ENCODE peak calls at places on chromosomes 1 and 21, in six cellular contexts. X is lower lobe of right lung; R is NCI-H69; A is NCI-H2081; F is NAMALWA; V is activated CD4-positive, alpha-beta T cell treated with anti-CD3 and anti-CD28 coated beads for 24 hours. H is an unnamed sample.
A peak's percentile ranks its signal among the peaks of the same experiment; 100 is the strongest.

GRCh38 chr1:75632350-75632949 is 21.5 kb upstream of the SLC44A5 start:
- DNase-seq in X (no peak), R (peak; percentile 46), A (peak; percentile 32), F (peak; percentile 47), V (no peak), H (no peak)

GRCh38 chr1:114536043-114536442 is 25.0 kb upstream of the TRIM33 start:
- DNase-seq in X (no peak), R (no peak), A (no peak), F (no peak), V (no peak), H (no peak)

GRCh38 chr1:218525451-218526197 is 180.5 kb downstream of the TGFB2 start:
- DNase-seq in X (no peak), R (no peak), A (no peak), F (no peak), V (no peak), H (no peak)

GRCh38 chr1:25707280-25708016 is 90.9 kb downstream of the MAN1C1 start:
- DNase-seq in X (no peak), R (peak; percentile 8), A (no peak), F (no peak), V (no peak), H (no peak)

GRCh38 chr1:147579532-147580199 is 38.4 kb downstream of the BCL9 start:
- DNase-seq in X (peak; percentile 49), R (no peak), A (no peak), F (no peak), V (no peak), H (peak; percentile 15)

GRCh38 chr1:208254862-208255261 is 10.7 kb upstream of the PLXNA2 start:
- DNase-seq in X (no peak), R (no peak), A (no peak), F (no peak), V (no peak), H (no peak)

GRCh38 chr1:22749919-22750670 is 39.5 kb downstream of the EPHB2 start:
- DNase-seq in X (no peak), R (peak; percentile 60), A (peak; percentile 58), F (peak; percentile 10), V (no peak), H (peak; percentile 83)

GRCh38 chr1:61124078-61124477 is 41.7 kb downstream of the NFIA start:
- DNase-seq in X (no peak), R (peak; percentile 46), A (no peak), F (no peak), V (no peak), H (no peak)

GRCh38 chr1:207858271-207858670 is 52.7 kb downstream of the CD34 start:
- DNase-seq in X (no peak), R (no peak), A (no peak), F (no peak), V (no peak), H (no peak)

GRCh38 chr1:1630191-1630964 is 1.6 kb upstream of the MMP23B start:
- DNase-seq in X (peak; percentile 79), R (peak; percentile 92), A (no peak), F (peak; percentile 98), V (peak; percentile 80), H (peak; percentile 41)

GRCh38 chr1:206897175-206897574 is at the start of gene IL24:
- DNase-seq in X (no peak), R (no peak), A (no peak), F (no peak), V (peak; percentile 57), H (no peak)

GRCh38 chr1:27218736-27219135 is 15.7 kb upstream of the WDTC1 start:
- DNase-seq in X (no peak), R (no peak), A (no peak), F (no peak), V (no peak), H (peak; percentile 50)

GRCh38 chr1:210259496-210259895 is 26.9 kb downstream of the SERTAD4 start:
- DNase-seq in X (no peak), R (peak; percentile 10), A (no peak), F (no peak), V (no peak), H (no peak)

GRCh38 chr1:59360170-59360569 is 63.3 kb downstream of the FGGY start:
- DNase-seq in X (no peak), R (no peak), A (no peak), F (no peak), V (no peak), H (no peak)

GRCh38 chr1:116506132-116507004 is 64.5 kb downstream of the CD58 start:
- DNase-seq in X (no peak), R (no peak), A (no peak), F (no peak), V (no peak), H (no peak)

GRCh38 chr1:94755675-94756074 is 64.5 kb upstream of the SLC44A3 start:
- DNase-seq in X (no peak), R (no peak), A (no peak), F (peak; percentile 6), V (no peak), H (no peak)

GRCh38 chr1:108556079-108556478 is 3.8 kb upstream of the EEIG2 start:
- DNase-seq in X (no peak), R (no peak), A (no peak), F (no peak), V (no peak), H (no peak)

GRCh38 chr1:167791281-167792209 is 69.8 kb downstream of the MPZL1 start:
- DNase-seq in X (no peak), R (peak; percentile 15), A (no peak), F (no peak), V (no peak), H (no peak)

GRCh38 chr1:228337711-228338520 is 68.7 kb downstream of the TRIM11 start:
- DNase-seq in X (peak; percentile 31), R (no peak), A (no peak), F (no peak), V (no peak), H (peak; percentile 1)

GRCh38 chr1:201125805-201126204 is 1.2 kb downstream of the ASCL5 start:
- DNase-seq in X (no peak), R (no peak), A (no peak), F (no peak), V (no peak), H (no peak)

GRCh38 chr21:41970099-41970391 is 16.2 kb upstream of the C2CD2 start:
- DNase-seq in X (no peak), R (no peak), A (no peak), F (no peak), V (no peak), H (no peak)

GRCh38 chr21:42755766-42756579 is 102.6 kb downstream of the PDE9A start:
- DNase-seq in X (no peak), R (no peak), A (no peak), F (no peak), V (no peak), H (no peak)